ENCODE peak calls at places on chromosome 1, in four cellular contexts. E is GM12878, D is K562, I is HepG2. U is an unnamed sample.

GRCh38 chr1:115314765-115315164 is 23.3 kb downstream of the NGF start:
- DNase-seq in E (no peak), D (no peak), I (no peak), U (no peak)

GRCh38 chr1:94688646-94689045 is 131.5 kb upstream of the SLC44A3 start:
- DNase-seq in E (no peak), D (no peak), I (no peak), U (peak; percentile 60)

GRCh38 chr1:8412183-8412831 is 94.4 kb downstream of the SLC45A1 start:
- DNase-seq in E (no peak), D (no peak), I (no peak), U (no peak)

GRCh38 chr1:206633708-206634121 is 1.6 kb upstream of the DYRK3 start:
- DNase-seq in E (no peak), D (no peak), I (no peak), U (no peak)

GRCh38 chr1:184562801-184563200 is 176.0 kb downstream of the C1orf21 start:
- DNase-seq in E (no peak), D (no peak), I (no peak), U (no peak)

GRCh38 chr1:1292442-1292779 is 12.2 kb downstream of the SCNN1D start:
- DNase-seq in E (no peak), D (no peak), I (no peak), U (no peak)

GRCh38 chr1:229661022-229661877 is 35.2 kb downstream of the URB2 start:
- DNase-seq in E (peak; percentile 31), D (peak; percentile 84), I (peak; percentile 32), U (peak; percentile 91)

GRCh38 chr1:168110896-168111545 is 25.7 kb downstream of the GPR161 start:
- DNase-seq in E (no peak), D (peak; percentile 55), I (no peak), U (no peak)

GRCh38 chr1:66533804-66534745 is at the start of gene SGIP1:
- DNase-seq in E (no peak), D (peak; percentile 63), I (no peak), U (peak; percentile 59)

GRCh38 chr1:70043806-70044205 is 161.6 kb downstream of the LRRC40 start:
- DNase-seq in E (no peak), D (no peak), I (no peak), U (no peak)

GRCh38 chr1:23422313-23422877 is 2.2 kb downstream of the TCEA3 start:
- DNase-seq in E (no peak), D (peak; percentile 82), I (no peak), U (no peak)

GRCh38 chr1:234605983-234606730 is 3.8 kb downstream of the IRF2BP2 start:
- DNase-seq in E (no peak), D (no peak), I (peak; percentile 74), U (no peak)

GRCh38 chr1:83515566-83516169 is 483.3 kb downstream of the TTLL7 start:
- DNase-seq in E (no peak), D (no peak), I (no peak), U (no peak)

GRCh38 chr1:167617100-167617949 is 12.7 kb upstream of the RCSD1 start:
- DNase-seq in E (peak; percentile 74), D (peak; percentile 78), I (no peak), U (no peak)

GRCh38 chr1:84774674-84775548 is 84.7 kb upstream of the SSX2IP start:
- DNase-seq in E (no peak), D (no peak), I (no peak), U (peak; percentile 69)

GRCh38 chr1:192053661-192054060 is 104.6 kb upstream of the RGS18 start:
- DNase-seq in E (no peak), D (no peak), I (no peak), U (no peak)

GRCh38 chr1:107680579-107680985 is 284.4 kb downstream of the VAV3 start:
- DNase-seq in E (no peak), D (no peak), I (peak; percentile 78), U (no peak)

GRCh38 chr1:170664283-170664827 is 424 bp downstream of the PRRX1 start:
- DNase-seq in E (no peak), D (no peak), I (no peak), U (peak; percentile 54)

GRCh38 chr1:203638914-203639313 is 12.3 kb downstream of the ATP2B4 start:
- DNase-seq in E (no peak), D (peak; percentile 50), I (no peak), U (no peak)

GRCh38 chr1:167803358-167804217 is 81.8 kb downstream of the MPZL1 start:
- DNase-seq in E (peak; percentile 82), D (peak; percentile 92), I (peak; percentile 90), U (peak; percentile 95)

GRCh38 chr1:28580706-28581530 is 11.1 kb upstream of the RAB42 start:
- DNase-seq in E (no peak), D (peak; percentile 53), I (peak; percentile 28), U (peak; percentile 37)

GRCh38 chr1:101511501-101511900 is 274.7 kb downstream of the S1PR1 start:
- DNase-seq in E (no peak), D (no peak), I (no peak), U (no peak)
- TF ChIP-seq ETV6 in E (no peak), D (no peak), I (no peak), U (no peak)

DNA sequence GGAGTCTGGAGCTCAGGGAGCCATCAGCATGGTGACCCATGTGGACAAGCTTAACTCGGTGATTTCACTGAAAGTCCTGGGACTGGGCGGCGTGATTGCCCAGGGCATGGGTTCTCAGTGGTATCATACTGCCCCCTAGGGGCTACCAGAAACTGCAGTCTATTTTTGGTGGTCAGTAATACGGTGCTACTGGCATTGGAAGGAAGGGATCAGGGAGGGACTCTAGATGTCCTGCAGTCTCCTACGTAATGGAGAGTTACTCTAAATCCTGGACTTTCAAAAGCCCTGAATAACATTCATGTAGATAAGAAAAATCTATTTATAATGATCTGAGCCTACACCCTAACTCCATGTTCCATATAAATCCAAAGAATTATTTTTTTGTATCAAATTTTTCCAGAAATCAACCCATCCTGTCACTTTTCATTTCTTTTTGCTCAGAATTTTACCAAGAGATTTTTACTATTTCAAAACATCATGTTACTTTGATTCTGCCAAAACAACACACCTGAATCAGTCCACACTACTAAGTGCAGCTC is 37.3 kb downstream of the PABPC4 start:
- DNase-seq in E (peak; percentile 27), D (peak; percentile 86), I (peak; percentile 71), U (peak; percentile 72)
- TF ChIP-seq ETV6 in E (no peak), D (no peak), I (no peak), U (no peak)

GRCh38 chr1:182635871-182636270 is 31.7 kb upstream of the RGS16 start:
- DNase-seq in E (no peak), D (no peak), I (no peak), U (no peak)

GRCh38 chr1:182633031-182633430 is 28.8 kb upstream of the RGS16 start:
- DNase-seq in E (no peak), D (no peak), I (no peak), U (no peak)

GRCh38 chr1:182631954-182632353 is 27.8 kb upstream of the RGS16 start:
- DNase-seq in E (no peak), D (no peak), I (no peak), U (no peak)

GRCh38 chr1:182634306-182635072 is 30.3 kb upstream of the RGS16 start:
- DNase-seq in E (no peak), D (no peak), I (no peak), U (no peak)

DNA sequence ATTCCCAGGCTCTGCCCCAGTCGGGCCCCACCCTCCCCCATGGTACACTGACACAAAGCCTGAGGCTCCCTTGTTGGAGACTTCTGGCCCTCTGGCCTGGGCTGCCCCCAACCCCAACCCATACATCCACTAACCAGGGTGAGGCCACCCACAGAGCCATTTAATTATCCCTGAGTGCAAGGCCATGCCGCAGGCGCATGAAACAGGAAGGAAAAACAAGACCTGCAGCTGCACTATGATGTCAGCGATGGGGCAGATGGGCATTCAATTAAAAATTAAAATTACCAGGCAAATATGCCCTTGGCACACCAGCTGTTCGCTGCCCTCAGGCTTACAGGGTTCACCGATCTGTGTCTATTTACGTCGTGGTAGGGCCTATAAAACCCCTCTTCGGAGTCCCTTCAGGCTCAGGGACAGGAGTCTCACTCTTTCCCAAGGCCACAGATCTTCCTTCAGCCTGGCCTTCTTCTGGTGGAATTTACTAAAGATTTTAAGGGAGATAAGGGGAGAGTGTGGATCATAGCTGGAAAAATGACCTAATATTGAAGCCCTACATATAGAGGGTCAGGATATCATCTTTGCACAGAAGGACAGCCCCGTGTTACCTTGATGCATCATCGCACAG is 29.6 kb upstream of the RGS16 start:
- DNase-seq in E (no peak), D (no peak), I (no peak), U (peak; percentile 47)
- TF ChIP-seq ETV6 in E (no peak), D (no peak), I (no peak), U (no peak)

GRCh38 chr1:118926261-118926660 is 61.9 kb downstream of the TBX15 start:
- DNase-seq in E (no peak), D (no peak), I (no peak), U (no peak)

GRCh38 chr1:118927421-118927820 is 60.7 kb downstream of the TBX15 start:
- DNase-seq in E (no peak), D (no peak), I (no peak), U (no peak)

GRCh38 chr1:118920124-118920675 is 67.9 kb downstream of the TBX15 start:
- DNase-seq in E (no peak), D (no peak), I (no peak), U (no peak)

GRCh38 chr1:118921994-118922393 is 66.1 kb downstream of the TBX15 start:
- DNase-seq in E (no peak), D (no peak), I (no peak), U (no peak)

GRCh38 chr1:118923319-118923718 is 64.8 kb downstream of the TBX15 start:
- DNase-seq in E (no peak), D (no peak), I (no peak), U (no peak)
- TF ChIP-seq ETV6 in E (no peak), D (no peak), I (no peak), U (no peak)